ENCODE peak calls at places on chromosomes 5 and 9, in ten cellular contexts. M, X, W, C, N, Z, B, K, T and O are unnamed samples.
A peak's percentile ranks its signal among the peaks of the same experiment; 100 is the strongest.

GRCh38 chr9:126953089-126953809 is 38.7 kb downstream of the RALGPS1 start:
- DNase-seq in M (no peak), B (no peak), N (no peak), Z (no peak), W (no peak), C (no peak), K (no peak), T (no peak), X (no peak), O (no peak)

GRCh38 chr5:141343242-141343952 is at the start of gene PCDHGA3:
- DNase-seq in Z (no peak), W (no peak), C (no peak), B (no peak), T (no peak), K (no peak), N (peak; percentile 0), M (no peak), X (no peak), O (no peak)

GRCh38 chr5:6510132-6510531 is 61.5 kb downstream of the UBE2QL1 start:
- DNase-seq in C (no peak), B (no peak), K (no peak), X (peak; percentile 20), W (no peak), M (no peak), N (no peak), T (peak; percentile 20), Z (no peak), O (no peak)

GRCh38 chr9:101117091-101117490 is 88.6 kb downstream of the PLPPR1 start:
- DNase-seq in W (no peak), X (no peak), B (no peak), K (no peak), N (no peak), Z (no peak), C (no peak), M (no peak), T (no peak), O (no peak)

GRCh38 chr9:130938652-130939404 is at the start of gene FIBCD1:
- DNase-seq in Z (peak; percentile 64), X (no peak), T (no peak), K (no peak), N (peak; percentile 53), W (no peak), C (no peak), B (no peak), M (peak; percentile 45), O (no peak)

GRCh38 chr9:37097294-37097693 is 23.1 kb upstream of the ZCCHC7 start:
- DNase-seq in Z (no peak), W (no peak), C (no peak), B (no peak), M (no peak), X (no peak), N (no peak), T (no peak), K (no peak), O (no peak)

GRCh38 chr5:81361600-81361999 is 32.3 kb downstream of the ACOT12 start:
- DNase-seq in X (no peak), N (peak; percentile 45), Z (no peak), W (no peak), K (no peak), M (no peak), C (no peak), T (no peak), B (no peak), O (no peak)

GRCh38 chr5:6096101-6096500 is 282.2 kb downstream of the MED10 start:
- DNase-seq in W (no peak), M (no peak), X (no peak), C (no peak), B (no peak), T (no peak), N (peak; percentile 82), Z (no peak), K (no peak), O (no peak)

GRCh38 chr9:20319641-20320337 is 302.5 kb downstream of the MLLT3 start:
- DNase-seq in Z (no peak), T (peak; percentile 53), W (no peak), B (no peak), K (no peak), C (no peak), X (peak; percentile 75), M (no peak), N (peak; percentile 86), O (no peak)

GRCh38 chr9:132169672-132170392 is 8.0 kb downstream of the NTNG2 start:
- DNase-seq in K (peak; percentile 56), C (peak; percentile 58), M (peak; percentile 83), B (peak; percentile 7), N (peak; percentile 72), X (peak; percentile 35), Z (peak; percentile 48), T (peak; percentile 60), W (peak; percentile 32), O (no peak)

GRCh38 chr5:30908356-30908755 is 285.1 kb upstream of the CDH6 start:
- DNase-seq in C (no peak), M (no peak), K (no peak), X (no peak), Z (no peak), N (no peak), T (no peak), W (no peak), B (no peak), O (no peak)

GRCh38 chr9:112180387-112180881 is 5.3 kb upstream of the SUSD1 start:
- DNase-seq in T (no peak), C (no peak), Z (no peak), N (no peak), W (no peak), M (no peak), B (no peak), K (no peak), X (no peak), O (no peak)